ENCODE peak calls at places on chromosomes 13 and 19, in nine cellular contexts. L is activated CD4-positive, alpha-beta T cell treated with anti-CD3 and anti-CD28 coated beads, Interleukin-2, amount 50 U/mL, for 1 hour; C is EL; S is neural crest cell; F is NCI-H446 treated with DMSO at 0.1 percent for 48 hours; D is progenitor cell of endocrine pancreas; W is B cell; N is GM13977; Z is PC-3. U is an unnamed sample.

GRCh38 chr19:8811315-8812172 is 20.6 kb downstream of the ZNF558 start:
- DNase-seq in Z (peak; percentile 10), S (no peak), N (no peak), L (no peak), D (no peak), F (no peak), W (no peak), C (no peak), U (no peak)

GRCh38 chr13:109644956-109645355 is 141.4 kb downstream of the IRS2 start:
- DNase-seq in Z (no peak), D (no peak), F (no peak), L (no peak), W (no peak), N (no peak), S (no peak), C (no peak), U (no peak)

GRCh38 chr13:42405665-42406390 is 133.9 kb downstream of the AKAP11 start:
- DNase-seq in L (no peak), W (peak; percentile 50), D (no peak), N (peak; percentile 54), F (no peak), Z (peak; percentile 10), S (no peak), C (peak; percentile 63), U (no peak)

GRCh38 chr13:96020941-96021340 is 32.3 kb downstream of the UGGT2 start:
- DNase-seq in D (no peak), L (no peak), C (no peak), N (no peak), W (no peak), F (no peak), S (no peak), Z (peak; percentile 65), U (no peak)

GRCh38 chr19:572891-573825 is 762 bp downstream of the BSG start:
- DNase-seq in Z (peak; percentile 47), C (peak; percentile 64), N (peak; percentile 50), W (no peak), F (no peak), S (no peak), L (no peak), D (no peak), U (peak; percentile 69)

GRCh38 chr19:11035441-11036377 is 53.6 kb upstream of the LDLR start:
- DNase-seq in L (peak; percentile 90), S (peak; percentile 89), Z (peak; percentile 99), C (peak; percentile 84), N (peak; percentile 93), W (peak; percentile 92), F (peak; percentile 20), D (peak; percentile 76), U (peak; percentile 93)

GRCh38 chr19:39828015-39828633 is 5.8 kb downstream of the DYRK1B start:
- DNase-seq in S (no peak), F (no peak), N (no peak), C (no peak), L (no peak), W (no peak), D (no peak), Z (no peak), U (no peak)

GRCh38 chr13:46142692-46143238 is 37.9 kb upstream of the CPB2 start:
- DNase-seq in W (no peak), L (no peak), N (no peak), F (no peak), C (no peak), S (no peak), D (no peak), Z (no peak), U (no peak)

GRCh38 chr13:52701728-52702480 is 37.7 kb downstream of the CNMD start:
- DNase-seq in N (no peak), S (no peak), Z (no peak), D (no peak), L (no peak), W (no peak), F (no peak), C (no peak), U (no peak)

GRCh38 chr13:20903164-20903475 is 574 bp upstream of the XPO4 start:
- DNase-seq in W (no peak), L (no peak), D (no peak), S (no peak), C (no peak), F (no peak), N (no peak), Z (no peak), U (no peak)

GRCh38 chr13:59601993-59602392 is 561.7 kb downstream of the DIAPH3 start:
- DNase-seq in W (no peak), N (no peak), D (no peak), S (no peak), Z (no peak), L (no peak), C (no peak), F (no peak), U (no peak)

GRCh38 chr13:61880576-61881283 is 465.1 kb upstream of the PCDH20 start:
- DNase-seq in F (no peak), N (peak; percentile 37), Z (peak; percentile 33), C (no peak), D (no peak), S (no peak), L (no peak), W (no peak), U (no peak)

GRCh38 chr13:27487776-27488175 is 37.4 kb upstream of the MTIF3 start:
- DNase-seq in C (no peak), Z (no peak), D (no peak), S (no peak), F (no peak), W (no peak), L (no peak), N (no peak), U (no peak)

GRCh38 chr13:27403252-27403678 is 21.2 kb upstream of the GTF3A start:
- DNase-seq in D (no peak), Z (peak; percentile 46), N (no peak), S (no peak), L (no peak), F (no peak), W (no peak), C (peak; percentile 85), U (no peak)

GRCh38 chr13:113029487-113030258 is 60.7 kb downstream of the MCF2L start:
- DNase-seq in F (no peak), D (peak; percentile 79), C (peak; percentile 16), W (peak; percentile 50), S (peak; percentile 86), L (peak; percentile 49), N (peak; percentile 64), Z (peak; percentile 46), U (peak; percentile 34)

GRCh38 chr13:65725001-65725400 is 1505.1 kb downstream of the PCDH9 start:
- DNase-seq in Z (no peak), C (peak; percentile 1), L (no peak), D (no peak), S (no peak), F (no peak), N (no peak), W (no peak), U (no peak)

GRCh38 chr19:39915848-39916215 is 18.6 kb downstream of the FCGBP start:
- DNase-seq in L (no peak), F (no peak), C (no peak), N (no peak), D (no peak), Z (no peak), W (no peak), S (no peak), U (no peak)

GRCh38 chr13:24038405-24038804 is 122.1 kb upstream of the SPATA13 start:
- DNase-seq in D (no peak), S (no peak), W (no peak), F (no peak), L (no peak), C (peak; percentile 28), Z (peak; percentile 56), N (no peak), U (no peak)

GRCh38 chr19:17915940-17916593 is 16.7 kb upstream of the CCDC124 start:
- DNase-seq in W (no peak), N (no peak), S (no peak), L (no peak), Z (peak; percentile 89), F (no peak), D (no peak), C (no peak), U (no peak)

GRCh38 chr13:38358703-38359102 is 9.1 kb downstream of the UFM1 start:
- DNase-seq in F (no peak), S (no peak), W (no peak), Z (no peak), D (no peak), L (no peak), C (no peak), N (no peak), U (no peak)

GRCh38 chr19:18776736-18777135 is 14.4 kb downstream of the COMP start:
- DNase-seq in W (no peak), C (peak; percentile 69), S (no peak), Z (peak; percentile 54), N (no peak), F (no peak), D (no peak), L (no peak), U (no peak)

GRCh38 chr19:19578241-19578640 is 40.2 kb downstream of the CILP2 start:
- DNase-seq in W (no peak), Z (no peak), N (no peak), C (no peak), L (no peak), S (no peak), F (no peak), D (no peak), U (peak; percentile 74)

GRCh38 chr19:52343548-52343947 is 7.5 kb downstream of the ZNF610 start:
- DNase-seq in L (peak; percentile 30), F (no peak), C (peak; percentile 27), S (peak; percentile 57), N (no peak), D (peak; percentile 68), Z (peak; percentile 8), W (peak; percentile 59), U (peak; percentile 43)

GRCh38 chr19:17125728-17126677 is 50.4 kb downstream of the MYO9B start:
- DNase-seq in L (peak; percentile 65), S (no peak), D (no peak), C (no peak), Z (no peak), F (no peak), N (peak; percentile 76), W (peak; percentile 74), U (peak; percentile 62)

GRCh38 chr13:44734204-44734707 is 158.1 kb upstream of the TSC22D1 start:
- DNase-seq in D (no peak), C (peak; percentile 54), Z (peak; percentile 69), L (no peak), F (peak; percentile 37), N (no peak), S (no peak), W (no peak), U (no peak)

GRCh38 chr19:18596752-18597157 is 8.2 kb downstream of the REX1BD start:
- DNase-seq in S (no peak), C (peak; percentile 20), W (no peak), N (peak; percentile 51), D (no peak), L (no peak), F (no peak), Z (peak; percentile 61), U (peak; percentile 85)

GRCh38 chr13:64675256-64675892 is 2554.8 kb downstream of the PCDH9 start:
- DNase-seq in L (no peak), N (no peak), C (peak; percentile 88), S (no peak), D (no peak), Z (peak; percentile 76), F (no peak), W (no peak), U (no peak)

GRCh38 chr13:101490400-101491015 is 38.0 kb downstream of the ITGBL1 start:
- DNase-seq in D (no peak), Z (peak; percentile 60), C (peak; percentile 41), W (no peak), N (no peak), F (no peak), S (no peak), L (no peak), U (no peak)

GRCh38 chr13:49044008-49044407 is 68.3 kb downstream of the FNDC3A start:
- DNase-seq in C (no peak), S (no peak), L (no peak), W (no peak), N (no peak), F (no peak), D (no peak), Z (no peak), U (no peak)

GRCh38 chr19:48933382-48933932 is at the start of gene DHDH:
- DNase-seq in W (peak; percentile 78), D (peak; percentile 77), S (peak; percentile 62), F (no peak), L (peak; percentile 89), C (peak; percentile 71), N (peak; percentile 81), Z (peak; percentile 93), U (peak; percentile 54)

GRCh38 chr13:98575009-98575866 is 1.7 kb downstream of the STK24 start:
- DNase-seq in S (no peak), D (no peak), W (no peak), F (no peak), N (no peak), Z (no peak), L (no peak), C (peak; percentile 17), U (no peak)

U was measured in adrenal gland.